ENCODE peak calls at places on chromosome 18, in four cellular contexts. X is GM12878, B is HepG2, Q is K562. U is an unnamed sample.

GRCh38 chr18:13513015-13513414 is 213.3 kb downstream of the FAM210A start:
- DNase-seq in Q (no peak), X (no peak), B (peak), U (no peak)

GRCh38 chr18:73120626-73121025 is 252.8 kb upstream of the NETO1 start:
- DNase-seq in B (no peak), X (no peak), Q (no peak), U (no peak)

GRCh38 chr18:75472391-75472790 is 44.9 kb upstream of the SMIM21 start:
- DNase-seq in X (no peak), B (no peak), Q (no peak), U (no peak)

GRCh38 chr18:2070636-2071035 is 500.7 kb downstream of the METTL4 start:
- DNase-seq in X (no peak), B (no peak), Q (no peak), U (no peak)

GRCh38 chr18:21315741-21316187 is 73.7 kb downstream of the GREB1L start:
- DNase-seq in Q (no peak), B (peak), X (no peak), U (peak)

GRCh38 chr18:66640431-66640830 is 36.5 kb upstream of the CDH19 start:
- DNase-seq in B (no peak), Q (no peak), X (no peak), U (no peak)

GRCh38 chr18:21074336-21075323 is 37.0 kb downstream of the ROCK1 start:
- DNase-seq in B (no peak), Q (no peak), X (no peak), U (no peak)

GRCh38 chr18:73235921-73236320 is 368.1 kb upstream of the NETO1 start:
- DNase-seq in Q (no peak), X (no peak), B (no peak), U (no peak)

GRCh38 chr18:1604751-1605150 is 700.1 kb downstream of the ADCYAP1 start:
- DNase-seq in B (no peak), X (no peak), Q (no peak), U (no peak)

GRCh38 chr18:3757361-3757760 is 307.4 kb downstream of the TGIF1 start:
- DNase-seq in Q (no peak), B (no peak), X (no peak), U (no peak)

GRCh38 chr18:53950545-53950944 is 273.9 kb downstream of the MBD2 start:
- DNase-seq in X (no peak), Q (no peak), B (no peak), U (no peak)

GRCh38 chr18:14937271-14937670 is 189.3 kb downstream of the ANKRD30B start:
- DNase-seq in X (no peak), Q (no peak), B (no peak), U (no peak)

GRCh38 chr18:78721281-78721949 is 258.2 kb upstream of the SALL3 start:
- DNase-seq in Q (no peak), B (no peak), X (no peak), U (peak)

GRCh38 chr18:55328301-55328700 is 259.7 kb downstream of the TCF4 start:
- DNase-seq in B (no peak), X (no peak), Q (no peak), U (no peak)
- TF ChIP-seq CREM in B (no peak), X (no peak), Q (no peak), U (no peak)

GRCh38 chr18:68843467-68844089 is 45.7 kb downstream of the CCDC102B start:
- DNase-seq in X (no peak), B (no peak), Q (no peak), U (no peak)

GRCh38 chr18:68837665-68838390 is 39.9 kb downstream of the CCDC102B start:
- DNase-seq in B (no peak), Q (no peak), X (no peak), U (no peak)

GRCh38 chr18:68839701-68840100 is 41.8 kb downstream of the CCDC102B start:
- DNase-seq in Q (no peak), B (no peak), X (no peak), U (no peak)

GRCh38 chr18:68840554-68841263 is 42.8 kb downstream of the CCDC102B start:
- DNase-seq in X (no peak), Q (peak), B (peak), U (no peak)

DNA sequence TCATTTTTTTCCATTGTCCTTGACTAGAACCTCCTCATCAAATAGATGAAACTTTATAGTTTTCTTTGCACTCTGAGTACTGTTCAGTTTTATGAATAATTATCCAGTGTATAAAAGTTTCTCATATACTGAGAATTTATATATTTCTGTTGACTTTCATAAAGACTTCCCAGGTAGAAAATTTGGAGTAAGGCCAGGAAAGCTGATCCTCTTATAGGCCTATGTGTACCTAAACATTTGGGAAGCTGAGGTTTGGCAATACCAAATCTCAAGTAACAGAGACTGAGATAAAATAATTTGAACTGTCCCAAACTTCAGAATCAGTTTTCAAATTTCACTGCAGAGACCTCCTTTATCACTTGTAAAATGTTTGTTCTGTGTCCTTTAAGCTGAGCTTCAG is 43.4 kb downstream of the CCDC102B start:
- DNase-seq in B (no peak), Q (no peak), X (no peak), U (no peak)
- TF ChIP-seq TCF7 in B (no peak), Q (no peak), X (no peak), U (no peak)

DNA sequence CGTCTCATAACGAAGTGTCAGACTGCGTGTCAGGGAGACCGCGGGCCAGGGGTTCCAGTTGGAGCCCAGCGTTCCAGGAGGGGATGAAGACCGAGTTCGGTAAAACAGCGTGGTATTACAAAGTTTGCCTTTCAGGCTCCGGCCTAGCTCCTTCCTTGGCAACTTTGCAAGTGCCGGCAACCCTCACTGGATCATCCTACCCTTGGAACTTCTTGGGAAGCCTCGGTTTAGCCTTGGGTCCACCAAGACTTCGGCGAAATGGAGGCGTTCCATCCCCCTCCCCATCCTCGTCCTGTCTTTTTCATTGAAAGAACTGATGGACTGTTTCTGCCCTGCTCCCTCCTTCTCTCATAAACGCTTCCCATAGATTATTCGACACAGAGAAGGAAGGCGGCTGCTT is 10.4 kb upstream of the SKOR2 start:
- DNase-seq in Q (no peak), X (no peak), B (no peak), U (no peak)
- TF ChIP-seq SP1 in Q (no peak), X (no peak), B (no peak), U (no peak)

DNA sequence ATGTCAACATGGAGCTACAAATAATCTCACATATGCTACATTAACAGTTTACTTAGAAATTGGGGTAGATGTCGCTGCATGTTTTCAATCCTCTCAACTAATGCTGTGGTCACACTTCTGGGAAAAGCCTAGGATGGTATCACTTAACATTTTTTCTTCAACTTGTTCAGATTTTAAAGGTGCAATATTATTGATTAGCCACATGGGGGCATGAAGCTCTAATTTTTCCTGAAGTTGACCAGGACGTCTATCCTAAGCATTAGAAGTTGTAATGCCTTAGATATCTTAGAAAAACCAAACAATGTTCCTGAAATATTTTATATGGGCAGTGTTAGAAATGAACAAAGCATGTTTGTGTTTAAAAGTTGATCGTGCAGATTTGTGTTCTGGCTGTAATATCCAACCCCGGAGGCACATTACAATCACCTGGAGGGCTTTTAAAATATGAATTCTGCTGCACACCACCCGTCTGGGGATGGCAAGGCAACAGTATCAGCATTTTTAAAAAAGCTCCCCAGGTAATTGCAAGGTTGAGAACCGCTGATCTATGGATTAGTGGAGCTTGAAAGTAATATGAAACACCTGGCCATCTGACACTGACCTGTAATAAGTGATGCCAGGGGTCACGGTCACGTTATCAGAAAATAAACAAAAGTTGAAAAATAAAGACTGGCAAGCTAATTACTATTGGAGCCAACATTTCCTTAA is 100.4 kb upstream of the LMAN1 start:
- DNase-seq in Q (peak), X (no peak), B (peak), U (no peak)
- TF ChIP-seq CREM in Q (no peak), X (no peak), B (no peak), U (no peak)

GRCh38 chr18:48024009-48024512 is 93.6 kb upstream of the SMAD2 start:
- DNase-seq in B (no peak), X (no peak), Q (no peak), U (peak)

GRCh38 chr18:48022021-48022420 is 91.6 kb upstream of the SMAD2 start:
- DNase-seq in Q (no peak), B (no peak), X (no peak), U (peak)

GRCh38 chr18:48022531-48023330 is 92.3 kb upstream of the SMAD2 start:
- DNase-seq in X (peak), B (peak), Q (peak), U (peak)

GRCh38 chr18:48024891-48025660 is 94.6 kb upstream of the SMAD2 start:
- DNase-seq in B (no peak), X (no peak), Q (no peak), U (peak)

DNA sequence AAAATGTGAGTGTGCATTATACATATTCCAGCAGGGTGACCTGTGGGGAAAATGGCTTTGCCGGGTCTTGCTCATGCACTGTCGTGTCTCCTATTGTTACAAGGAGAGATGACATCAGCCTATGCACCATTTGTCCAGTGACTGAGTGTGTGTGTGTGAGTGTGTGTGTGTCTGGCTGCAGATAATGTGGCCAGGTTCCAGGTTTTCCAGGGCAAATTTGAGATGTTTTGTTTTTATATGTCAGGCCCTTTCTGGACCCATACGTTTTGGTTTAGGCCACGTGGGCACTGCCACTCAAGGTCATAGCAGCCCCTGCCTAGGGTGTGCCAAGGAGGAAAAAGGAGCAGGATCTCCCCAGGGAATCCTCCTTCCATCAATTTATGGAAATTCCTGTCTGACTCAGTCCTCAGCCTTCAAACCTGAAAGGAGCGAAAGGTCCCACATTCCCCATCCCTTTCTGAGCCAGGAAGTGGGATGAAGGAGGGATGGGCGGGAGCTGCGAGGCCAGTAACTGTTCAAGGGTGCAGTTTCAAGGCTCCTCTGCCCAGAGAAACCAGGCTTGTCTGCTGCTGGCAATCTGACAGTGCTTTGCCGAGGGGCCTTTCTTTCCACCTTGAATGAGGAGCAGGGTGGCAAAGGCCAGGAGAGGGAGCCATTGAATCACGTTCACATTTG is 93.0 kb upstream of the SMAD2 start:
- DNase-seq in Q (peak), X (no peak), B (peak), U (peak)
- TF ChIP-seq TCF7 in Q (no peak), X (no peak), B (no peak), U (no peak)